ENCODE peak calls at places on chromosome 4, in seven cellular contexts. B is stomach; K is HT1080; M is activated CD4-positive, alpha-beta T cell treated with anti-CD3 and anti-CD28 coated beads for 48 hours; L is Right ventricle myocardium inferior; N is caudate nucleus; D is cardiac muscle cell. R is an unnamed sample.

GRCh38 chr4:134691915-134692314 is 490.3 kb upstream of the PABPC4L start:
- DNase-seq in B (no peak), K (peak), M (no peak), L (no peak), N (no peak), D (no peak), R (peak)

GRCh38 chr4:77595361-77595973 is 10.2 kb upstream of the CXCL13 start:
- DNase-seq in B (no peak), K (no peak), M (no peak), L (no peak), N (no peak), D (no peak), R (no peak)

GRCh38 chr4:119087121-119087520 is 48.5 kb upstream of the MYOZ2 start:
- DNase-seq in B (no peak), K (no peak), M (no peak), L (no peak), N (no peak), D (peak), R (no peak)

GRCh38 chr4:20028694-20029093 is 223.0 kb upstream of the SLIT2 start:
- DNase-seq in B (no peak), K (peak), M (no peak), L (no peak), N (no peak), D (no peak), R (no peak)

GRCh38 chr4:107835409-107835808 is 10.7 kb downstream of the SGMS2 start:
- DNase-seq in B (no peak), K (no peak), M (no peak), L (no peak), N (no peak), D (no peak), R (peak)

GRCh38 chr4:149512489-149512888 is 303.2 kb downstream of the IQCM start:
- DNase-seq in B (no peak), K (no peak), M (no peak), L (no peak), N (no peak), D (peak), R (no peak)

GRCh38 chr4:139763668-139764067 is 98.0 kb downstream of the MGST2 start:
- DNase-seq in B (no peak), K (no peak), M (no peak), L (no peak), N (no peak), D (no peak), R (peak)

GRCh38 chr4:185965456-185966384 is 103.2 kb upstream of the TLR3 start:
- DNase-seq in B (no peak), K (no peak), M (no peak), L (no peak), N (no peak), D (no peak), R (no peak)